ENCODE peak calls at places on chromosomes 12 and 14, in eight cellular contexts. C, N, I, L, X, H, T and Z are unnamed samples.

GRCh38 chr12:2295941-2296461 is 243.2 kb downstream of the CACNA1C start:
- DNase-seq in N (no peak), C (no peak), L (no peak), X (no peak), T (no peak), I (no peak), H (no peak), Z (peak; percentile 45)

GRCh38 chr12:82047480-82047879 is 288.3 kb upstream of the PPFIA2 start:
- DNase-seq in L (no peak), X (no peak), I (no peak), H (no peak), N (no peak), C (no peak), T (no peak), Z (no peak)

GRCh38 chr14:78316058-78316457 is 145.9 kb downstream of the NRXN3 start:
- DNase-seq in L (no peak), N (no peak), H (no peak), C (no peak), T (no peak), I (no peak), X (no peak), Z (no peak)

GRCh38 chr12:72261885-72262284 is 10.3 kb upstream of the TRHDE start:
- DNase-seq in C (no peak), N (no peak), H (no peak), I (no peak), L (no peak), T (no peak), X (no peak), Z (no peak)

GRCh38 chr12:109388167-109388563 is 40.5 kb downstream of the MYO1H start:
- DNase-seq in X (no peak), L (no peak), N (no peak), C (no peak), I (no peak), H (no peak), T (no peak), Z (no peak)

GRCh38 chr14:35406811-35407630 is 2.5 kb upstream of the NFKBIA start:
- DNase-seq in C (no peak), X (no peak), H (peak; percentile 13), L (no peak), T (peak; percentile 86), I (no peak), N (no peak), Z (peak; percentile 67)

GRCh38 chr12:108610856-108611605 is 13.1 kb upstream of the TMEM119 start:
- DNase-seq in X (no peak), L (no peak), I (no peak), T (no peak), C (no peak), H (no peak), N (no peak), Z (no peak)

GRCh38 chr12:50620050-50620974 is 115.5 kb downstream of the DIP2B start:
- DNase-seq in H (no peak), T (no peak), C (no peak), L (no peak), I (no peak), N (no peak), X (no peak), Z (peak; percentile 30)

GRCh38 chr12:53212931-53213330 is 5.9 kb upstream of the ITGB7 start:
- DNase-seq in L (no peak), N (no peak), C (no peak), I (no peak), H (no peak), X (peak; percentile 77), T (no peak), Z (no peak)